ENCODE peak calls at places on chromosomes 6 and 20, in eight cellular contexts. H, I, Z, O, A, J, E and N are unnamed samples.

GRCh38 chr6:132499757-132500156 is 13.2 kb downstream of the STX7 start:
- DNase-seq in H (peak), I (no peak), Z (no peak), O (no peak), A (no peak), J (no peak), E (no peak), N (no peak)

GRCh38 chr6:158514991-158515390 is 44.9 kb upstream of the TMEM181 start:
- DNase-seq in H (no peak), I (no peak), Z (no peak), O (no peak), A (no peak), J (no peak), E (no peak), N (no peak)

GRCh38 chr6:439681-440167 is 48.2 kb downstream of the IRF4 start:
- DNase-seq in H (no peak), I (peak), Z (peak), O (no peak), A (peak), J (no peak), E (no peak), N (no peak)

GRCh38 chr20:38290829-38291581 is 13.0 kb upstream of the BPI start:
- DNase-seq in H (no peak), I (peak), Z (peak), O (no peak), A (peak), J (no peak), E (no peak), N (no peak)

GRCh38 chr6:124007915-124008688 is 204.4 kb downstream of the NKAIN2 start:
- DNase-seq in H (no peak), I (no peak), Z (no peak), O (no peak), A (no peak), J (no peak), E (no peak), N (no peak)

GRCh38 chr6:108074057-108074358 is 533 bp downstream of the OSTM1 start:
- DNase-seq in H (no peak), I (no peak), Z (peak), O (no peak), A (no peak), J (no peak), E (no peak), N (no peak)

GRCh38 chr6:2746557-2747061 is 4.1 kb downstream of the MYLK4 start:
- DNase-seq in H (no peak), I (no peak), Z (no peak), O (no peak), A (no peak), J (no peak), E (no peak), N (no peak)

GRCh38 chr6:40349566-40350192 is 237.5 kb downstream of the LRFN2 start:
- DNase-seq in H (no peak), I (no peak), Z (no peak), O (no peak), A (no peak), J (peak), E (peak), N (no peak)

GRCh38 chr6:128648022-128648598 is 127.7 kb upstream of the PTPRK start:
- DNase-seq in H (no peak), I (no peak), Z (peak), O (no peak), A (no peak), J (no peak), E (no peak), N (no peak)

GRCh38 chr6:118639054-118639964 is 12.1 kb downstream of the CEP85L start:
- DNase-seq in H (peak), I (no peak), Z (no peak), O (no peak), A (no peak), J (no peak), E (peak), N (no peak)

GRCh38 chr6:75600694-75601265 is 900 bp upstream of the SENP6 start:
- DNase-seq in H (no peak), I (no peak), Z (no peak), O (no peak), A (no peak), J (no peak), E (no peak), N (no peak)

GRCh38 chr6:51301969-51302368 is 483.3 kb downstream of the TFAP2B start:
- DNase-seq in H (no peak), I (peak), Z (no peak), O (no peak), A (no peak), J (no peak), E (no peak), N (no peak)

GRCh38 chr6:98787961-98788360 is 46.4 kb upstream of the POU3F2 start:
- DNase-seq in H (no peak), I (no peak), Z (no peak), O (no peak), A (no peak), J (no peak), E (no peak), N (no peak)

GRCh38 chr6:5511924-5512323 is 250.6 kb downstream of the FARS2 start:
- DNase-seq in H (no peak), I (peak), Z (no peak), O (no peak), A (peak), J (no peak), E (no peak), N (no peak)